ENCODE peak calls at places on chromosome 21, in five cellular contexts. V is transverse colon, U is tibial artery, F is hepatocyte, J is breast epithelium. A is an unnamed sample. For H3K9me3, the result is how much of the 10 kb centered on the place peaks cover.

GRCh38 chr21:14533555-14534400 is 12.3 kb downstream of the SAMSN1 start:
- DNase-seq in V (no peak), U (no peak), F (no peak), J (no peak), A (no peak)

GRCh38 chr21:46118305-46118870 is 20.5 kb downstream of the COL6A2 start:
- DNase-seq in V (no peak), U (peak), F (no peak), J (no peak), A (no peak)

GRCh38 chr21:38244407-38244787 is 12.4 kb upstream of the KCNJ15 start:
- DNase-seq in V (no peak), U (no peak), F (no peak), J (no peak), A (no peak)

GRCh38 chr21:29626787-29627470 is 312.9 kb downstream of the GRIK1 start:
- DNase-seq in V (no peak), U (no peak), F (no peak), J (no peak), A (no peak)

GRCh38 chr21:28959367-28960099 is 33.1 kb downstream of the LTN1 start:
- DNase-seq in V (no peak), U (no peak), F (peak), J (no peak), A (no peak)

GRCh38 chr21:32383812-32384211 is 9.0 kb downstream of the URB1 start:
- DNase-seq in V (no peak), U (no peak), F (no peak), J (no peak), A (no peak)

GRCh38 chr21:31218830-31219608 is 125.0 kb downstream of the TIAM1 start:
- DNase-seq in V (peak), U (peak), F (peak), J (peak), A (peak)

GRCh38 chr21:21612446-21612845 is 614.2 kb downstream of the NCAM2 start:
- DNase-seq in V (no peak), U (no peak), F (no peak), J (no peak), A (no peak)

GRCh38 chr21:45551816-45552695 is 9.8 kb upstream of the SLC19A1 start:
- DNase-seq in V (no peak), U (peak), F (no peak), J (no peak), A (no peak)

GRCh38 chr21:34670220-34670961 is 1.6 kb downstream of the CLIC6 start:
- DNase-seq in V (peak), U (no peak), F (peak), J (no peak), A (no peak)

GRCh38 chr21:34669149-34669879 is 520 bp downstream of the CLIC6 start:
- DNase-seq in V (peak), U (no peak), F (peak), J (no peak), A (no peak)

GRCh38 chr21:34670962-34671348 is 2.2 kb downstream of the CLIC6 start:
- DNase-seq in V (no peak), U (no peak), F (no peak), J (no peak), A (no peak)

GRCh38 chr21:34667761-34668160 is 1.0 kb upstream of the CLIC6 start:
- DNase-seq in V (no peak), U (no peak), F (no peak), J (no peak), A (no peak)

DNA sequence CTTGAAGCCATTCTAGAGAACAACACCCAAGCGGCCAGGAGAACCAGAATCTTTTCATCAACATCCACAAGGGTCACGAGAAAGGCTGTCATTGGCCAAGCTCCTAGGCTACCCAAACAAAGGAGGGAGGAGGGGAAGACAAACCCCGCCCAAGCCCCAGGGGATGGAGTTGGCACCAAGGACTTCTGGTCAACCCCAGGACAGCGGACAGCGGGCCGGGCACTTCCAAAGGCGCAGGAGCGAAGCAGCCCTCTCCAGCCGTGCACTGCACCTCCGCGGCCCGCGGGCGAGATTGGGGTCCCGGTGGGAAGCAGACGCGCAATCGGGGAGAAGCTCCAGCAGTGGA is at the start of gene CLIC6:
- DNase-seq in V (peak), U (peak), F (peak), J (no peak), A (peak)
- H3K4me3 ChIP-seq in V (peak), U (peak), F (peak), J (peak), A (peak)

GRCh38 chr21:36695671-36696389 is 3.1 kb upstream of the SIM2 start:
- DNase-seq in V (no peak), U (no peak), F (no peak), J (no peak), A (no peak)

GRCh38 chr21:36695283-36695634 is 3.7 kb upstream of the SIM2 start:
- DNase-seq in V (no peak), U (no peak), F (no peak), J (no peak), A (no peak)

GRCh38 chr21:36697473-36698159 is 1.3 kb upstream of the SIM2 start:
- DNase-seq in V (no peak), U (no peak), F (no peak), J (no peak), A (no peak)

GRCh38 chr21:36696640-36697472 is 2.1 kb upstream of the SIM2 start:
- DNase-seq in V (no peak), U (peak), F (no peak), J (no peak), A (no peak)

DNA sequence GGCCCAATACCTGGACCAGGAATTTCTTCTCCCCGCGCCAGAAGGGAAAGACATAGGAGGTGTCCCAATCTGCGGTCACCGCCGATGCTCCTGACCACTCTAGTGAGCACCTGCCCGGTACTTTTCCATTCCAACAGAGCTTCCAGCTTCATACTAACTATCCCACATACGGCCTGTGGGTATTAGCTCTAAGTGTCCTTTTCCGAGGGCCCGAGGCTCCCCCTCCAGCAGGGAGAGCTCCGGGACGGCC is 2.6 kb upstream of the SIM2 start:
- DNase-seq in V (no peak), U (no peak), F (no peak), J (no peak), A (no peak)
- H3K9me3 ChIP-seq in V (under half), U (under half), F (under half), J (under half), A (under half)

GRCh38 chr21:39282911-39283310 is 30.5 kb downstream of the BRWD1 start:
- DNase-seq in V (no peak), U (no peak), F (no peak), J (no peak), A (no peak)

GRCh38 chr21:39281853-39282252 is 31.6 kb downstream of the BRWD1 start:
- DNase-seq in V (no peak), U (no peak), F (no peak), J (no peak), A (no peak)

GRCh38 chr21:39281207-39281606 is 32.2 kb downstream of the BRWD1 start:
- DNase-seq in V (no peak), U (no peak), F (no peak), J (no peak), A (no peak)
- H3K4me3 ChIP-seq in V (no peak), U (no peak), F (no peak), J (no peak), A (no peak)

GRCh38 chr21:39927304-39927886 is 60.2 kb downstream of the PCP4 start:
- DNase-seq in V (no peak), U (no peak), F (no peak), J (no peak), A (no peak)
- H3K9me3 ChIP-seq in V (under half), U (under half), F (under half), J (under half), A (under half)

GRCh38 chr21:44483288-44484237 is 28.3 kb downstream of the LRRC3 start:
- DNase-seq in V (no peak), U (no peak), F (no peak), J (no peak), A (no peak)
- H3K4me3 ChIP-seq in V (no peak), U (no peak), F (no peak), J (no peak), A (no peak)

GRCh38 chr21:43208561-43209332 is 39.9 kb downstream of the CRYAA start:
- DNase-seq in V (no peak), U (peak), F (no peak), J (peak), A (no peak)

GRCh38 chr21:43209575-43210453 is 41.0 kb downstream of the CRYAA start:
- DNase-seq in V (no peak), U (peak), F (peak), J (peak), A (no peak)

GRCh38 chr21:43211085-43212071 is 42.6 kb downstream of the CRYAA start:
- DNase-seq in V (peak), U (peak), F (peak), J (peak), A (peak)

GRCh38 chr21:43207868-43208267 is 39.1 kb downstream of the CRYAA start:
- DNase-seq in V (no peak), U (peak), F (no peak), J (peak), A (no peak)

GRCh38 chr21:43210454-43211084 is 41.8 kb downstream of the CRYAA start:
- DNase-seq in V (no peak), U (peak), F (no peak), J (peak), A (no peak)
- H3K9me3 ChIP-seq in V (under half), U (under half), F (under half), J (under half), A (under half)

GRCh38 chr21:16079830-16080229 is 350.0 kb downstream of the USP25 start:
- DNase-seq in V (no peak), U (no peak), F (peak), J (no peak), A (no peak)

GRCh38 chr21:16081304-16081703 is 351.5 kb downstream of the USP25 start:
- DNase-seq in V (no peak), U (no peak), F (no peak), J (no peak), A (no peak)

GRCh38 chr21:16084776-16085364 is 355.1 kb downstream of the USP25 start:
- DNase-seq in V (no peak), U (peak), F (no peak), J (no peak), A (no peak)

GRCh38 chr21:16085436-16085835 is 355.7 kb downstream of the USP25 start:
- DNase-seq in V (no peak), U (no peak), F (no peak), J (no peak), A (no peak)

DNA sequence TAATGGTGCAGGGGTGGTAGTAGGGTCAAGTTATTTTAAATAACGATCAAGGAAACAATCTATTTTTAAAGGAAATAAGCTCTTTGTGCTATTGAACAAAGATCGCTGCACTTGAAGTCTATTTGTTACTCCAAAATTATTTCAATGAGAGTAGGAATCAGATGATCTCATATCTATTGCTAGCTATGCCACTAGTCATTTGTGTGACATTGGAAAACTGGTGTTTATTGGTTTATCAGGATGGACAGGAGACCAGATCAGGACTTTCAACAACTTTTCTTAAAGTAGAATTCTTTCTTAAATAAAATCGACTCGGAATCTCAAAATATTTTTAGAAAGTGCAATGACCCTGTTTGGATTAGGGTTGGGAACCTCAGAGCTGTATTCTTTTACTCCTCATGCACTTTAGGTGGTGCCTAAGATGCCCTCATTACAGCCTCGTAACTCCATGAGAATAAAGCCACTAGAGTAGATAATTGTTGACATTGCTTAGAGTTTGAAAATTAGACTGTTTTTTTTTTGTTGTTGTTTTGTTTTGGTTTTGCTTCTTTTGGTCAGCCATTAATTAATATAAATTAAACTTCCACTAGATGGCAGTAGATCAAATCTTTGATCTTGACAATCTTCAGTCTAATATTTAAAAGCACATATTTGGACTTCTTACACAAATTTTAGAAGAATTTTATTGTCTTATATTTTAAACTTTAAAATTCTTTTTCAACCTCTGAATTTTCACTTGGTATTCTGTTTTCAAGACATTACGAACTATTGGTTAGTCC is 352.4 kb downstream of the USP25 start:
- DNase-seq in V (no peak), U (no peak), F (peak), J (no peak), A (no peak)
- H3K4me3 ChIP-seq in V (no peak), U (no peak), F (no peak), J (peak), A (no peak)

DNA sequence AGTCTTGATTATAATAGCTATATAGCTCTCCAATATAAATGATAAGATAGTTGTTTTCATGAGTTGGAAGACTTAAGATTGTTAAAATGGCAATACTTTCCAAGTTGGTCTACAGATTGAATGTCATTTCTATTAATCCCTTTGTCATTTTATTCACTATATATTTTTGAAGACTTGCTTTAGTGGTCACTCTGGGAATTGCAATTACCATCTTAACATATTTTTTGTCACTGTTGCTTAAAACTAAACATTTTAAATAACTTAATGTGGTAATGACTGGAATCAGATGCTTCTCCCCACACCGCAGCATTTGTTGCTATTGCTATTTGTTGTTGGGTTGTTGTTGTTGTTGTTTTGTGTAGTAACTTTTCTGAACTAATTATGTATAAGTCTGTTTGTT is 1592.9 kb downstream of the MRPL39 start:
- DNase-seq in V (no peak), U (no peak), F (no peak), J (no peak), A (no peak)
- H3K9me3 ChIP-seq in V (under half), U (under half), F (under half), J (under half), A (under half)